ENCODE peak calls at places on chromosomes 4 and X, in six cellular contexts. F is neural progenitor cell, D is adrenal gland, P is body of pancreas, J is cardiac muscle cell, X is mucosa of descending colon. W is an unnamed sample. For H3K36me3, the result is how much of the 10 kb centered on the place peaks cover.

GRCh38 chr4:88613417-88613875 is 21.2 kb downstream of the HERC3 start:
- DNase-seq in F (no peak), J (peak), D (no peak), P (no peak), X (no peak), W (no peak)

GRCh38 chr4:178086324-178086723 is 644.1 kb upstream of the AGA start:
- DNase-seq in P (no peak), D (no peak), X (peak), J (peak), F (peak), W (no peak)

GRCh38 chr4:101169044-101170014 is 178.0 kb downstream of the PPP3CA start:
- DNase-seq in P (peak), D (peak), X (peak), F (peak), J (peak), W (peak)

GRCh38 chrX:54695816-54696487 is 102.1 kb downstream of the ITIH6 start:
- DNase-seq in X (no peak), D (no peak), J (no peak), F (no peak), P (no peak), W (no peak)

GRCh38 chr4:65917486-65917885 is 247.2 kb upstream of the EPHA5 start:
- DNase-seq in J (no peak), F (no peak), D (no peak), P (no peak), X (no peak), W (peak)

GRCh38 chr4:1584498-1584897 is 99.6 kb downstream of the FAM53A start:
- DNase-seq in P (no peak), D (no peak), J (no peak), F (no peak), X (no peak), W (no peak)

GRCh38 chr4:17719106-17719505 is 62.3 kb downstream of the FAM184B start:
- DNase-seq in P (no peak), J (no peak), D (no peak), X (no peak), F (no peak), W (no peak)

GRCh38 chrX:46200423-46200822 is 344.8 kb downstream of the ZNF674 start:
- DNase-seq in P (no peak), D (no peak), X (no peak), J (no peak), F (no peak), W (no peak)

GRCh38 chr4:104559502-104559901 is 64.8 kb upstream of the CXXC4 start:
- DNase-seq in D (no peak), X (no peak), J (no peak), F (no peak), P (no peak), W (no peak)

GRCh38 chrX:41337140-41337539 is 3.2 kb downstream of the DDX3X start:
- DNase-seq in X (no peak), D (no peak), F (no peak), J (no peak), P (no peak), W (no peak)

GRCh38 chrX:23341452-23341851 is 6.8 kb downstream of the PTCHD1 start:
- DNase-seq in D (no peak), P (no peak), J (peak), F (peak), X (peak), W (no peak)

GRCh38 chr4:166421556-166422156 is 548.6 kb downstream of the TLL1 start:
- DNase-seq in D (no peak), F (no peak), J (no peak), P (no peak), X (no peak), W (no peak)

GRCh38 chr4:43458293-43458692 is 565.8 kb downstream of the GRXCR1 start:
- DNase-seq in J (no peak), P (no peak), F (no peak), D (no peak), X (no peak), W (no peak)

GRCh38 chr4:42547805-42548204 is 109.1 kb downstream of the ATP8A1 start:
- DNase-seq in P (no peak), D (no peak), X (no peak), F (no peak), J (no peak), W (no peak)

GRCh38 chr4:61511716-61512488 is 311.8 kb downstream of the ADGRL3 start:
- DNase-seq in X (no peak), F (no peak), D (no peak), J (no peak), P (no peak), W (no peak)

GRCh38 chr4:169803417-169803816 is 45.7 kb upstream of the HPF1 start:
- DNase-seq in D (no peak), P (no peak), F (no peak), J (no peak), X (no peak), W (no peak)

DNA sequence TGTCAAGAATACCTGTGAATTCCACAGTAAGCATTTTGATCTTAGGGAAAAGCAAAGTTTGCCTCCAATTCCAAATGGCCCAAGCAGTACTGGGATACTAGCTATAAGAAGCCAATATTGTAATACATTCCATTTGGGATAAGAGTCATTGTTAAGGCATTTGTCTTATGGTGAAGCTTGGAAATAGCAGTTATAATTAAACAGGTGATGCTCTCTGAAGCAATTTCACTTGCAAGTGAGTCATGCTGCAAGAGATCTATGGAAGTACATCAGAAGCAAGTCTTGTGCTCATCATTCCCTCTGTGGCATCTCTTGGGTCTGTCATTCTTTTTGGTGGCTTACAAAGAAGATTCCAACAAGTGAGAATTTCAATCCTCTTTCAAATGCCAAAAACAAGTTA is 386.4 kb upstream of the RPS6KA3 start:
- DNase-seq in D (no peak), X (no peak), F (no peak), P (no peak), J (no peak), W (no peak)
- H3K36me3 ChIP-seq in D (under half), X (under half), F (under half), P (under half), J (under half), W (under half)

GRCh38 chrX:16851421-16851820 is 18.7 kb downstream of the RBBP7 start:
- DNase-seq in P (no peak), X (no peak), J (no peak), D (peak), F (no peak), W (no peak)
- H3K36me3 ChIP-seq in P (under half), X (under half), J (half or more), D (under half), F (under half), W (half or more)

DNA sequence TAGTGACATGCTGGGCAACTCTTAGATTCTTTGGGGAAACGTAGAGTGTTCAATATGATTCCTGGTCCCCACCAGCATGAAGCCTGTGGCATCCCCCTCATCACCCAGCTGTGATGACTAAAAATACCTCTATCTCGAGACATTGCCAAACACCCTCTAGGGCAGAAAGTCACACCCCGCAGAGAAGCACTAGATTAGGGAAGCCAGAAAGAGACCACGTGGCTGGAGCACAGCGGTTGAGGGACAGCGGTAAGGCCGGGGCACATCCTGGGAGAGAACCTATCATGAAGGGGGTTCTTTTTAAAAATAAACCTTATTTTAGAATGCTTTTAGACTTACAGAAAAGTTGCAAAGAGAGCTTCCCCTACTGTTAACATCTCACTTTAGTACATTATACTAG is 11.0 kb downstream of the FAT1 start:
- DNase-seq in J (no peak), X (no peak), F (no peak), P (no peak), D (no peak), W (no peak)
- H3K36me3 ChIP-seq in J (under half), X (under half), F (under half), P (under half), D (under half), W (under half)

GRCh38 chr4:10097906-10098769 is 18.5 kb downstream of the WDR1 start:
- DNase-seq in P (no peak), X (no peak), F (no peak), J (no peak), D (no peak), W (no peak)
- H3K36me3 ChIP-seq in P (under half), X (under half), F (under half), J (under half), D (under half), W (half or more)

W was measured in HAP-1.